ENCODE peak calls at places on chromosomes 1 and 21, in four cellular contexts. P, G, V and I are unnamed samples.

GRCh38 chr1:33455537-33456301 is 16.7 kb upstream of the ZSCAN20 start:
- DNase-seq in G (peak; percentile 29), P (peak; percentile 17), V (no peak), I (no peak)

GRCh38 chr21:29245104-29245643 is 53.5 kb upstream of the BACH1 start:
- DNase-seq in V (no peak), P (peak; percentile 50), G (no peak), I (no peak)

GRCh38 chr21:37658994-37659458 is 257.2 kb downstream of the KCNJ6 start:
- DNase-seq in G (no peak), P (no peak), V (no peak), I (no peak)

GRCh38 chr1:100834779-100835645 is 59.6 kb downstream of the EXTL2 start:
- DNase-seq in P (no peak), V (no peak), G (no peak), I (no peak)

GRCh38 chr1:26831059-26831458 is 4.6 kb downstream of the ZDHHC18 start:
- DNase-seq in G (no peak), V (no peak), P (no peak), I (no peak)

GRCh38 chr1:10950316-10951172 is 61.9 kb upstream of the TARDBP start:
- DNase-seq in P (no peak), G (no peak), V (no peak), I (no peak)

GRCh38 chr1:216686860-216687545 is 36.2 kb downstream of the ESRRG start:
- DNase-seq in V (no peak), G (no peak), P (no peak), I (no peak)

GRCh38 chr1:232973652-232974611 is 23.5 kb downstream of the NTPCR start:
- DNase-seq in G (no peak), P (no peak), V (no peak), I (no peak)

GRCh38 chr1:78114034-78114956 is 68.5 kb downstream of the GIPC2 start:
- DNase-seq in G (peak; percentile 48), P (peak; percentile 64), V (no peak), I (peak; percentile 83)

GRCh38 chr1:15691434-15692032 is 7.4 kb downstream of the PLEKHM2 start:
- DNase-seq in V (no peak), P (no peak), G (no peak), I (no peak)

GRCh38 chr1:15885269-15885668 is 37.8 kb downstream of the SPEN start:
- DNase-seq in P (no peak), G (no peak), V (no peak), I (no peak)

GRCh38 chr1:11518791-11519628 is 40.1 kb downstream of the DISP3 start:
- DNase-seq in V (no peak), P (no peak), G (no peak), I (no peak)

GRCh38 chr1:33456302-33456886 is 16.1 kb upstream of the ZSCAN20 start:
- DNase-seq in V (no peak), P (no peak), G (no peak), I (no peak)

GRCh38 chr1:223316082-223316481 is 47.9 kb downstream of the SUSD4 start:
- DNase-seq in P (no peak), G (no peak), V (no peak), I (no peak)

GRCh38 chr1:30914587-30914922 is 6.0 kb upstream of the SDC3 start:
- DNase-seq in G (no peak), V (no peak), P (no peak), I (no peak)

GRCh38 chr21:24208562-24209260 is 1398.6 kb downstream of the MRPL39 start:
- DNase-seq in P (no peak), V (no peak), G (no peak), I (no peak)

GRCh38 chr1:41525891-41526587 is 41.6 kb upstream of the EDN2 start:
- DNase-seq in G (no peak), V (no peak), P (no peak), I (no peak)

GRCh38 chr1:24793762-24794161 is 48.5 kb downstream of the CLIC4 start:
- DNase-seq in V (no peak), G (no peak), P (no peak), I (no peak)

GRCh38 chr21:41762236-41762635 is 4.6 kb downstream of the RIPK4 start:
- DNase-seq in P (no peak), G (no peak), V (no peak), I (no peak)

GRCh38 chr1:48619529-48619928 is 147.5 kb upstream of the SPATA6 start:
- DNase-seq in P (no peak), G (no peak), V (no peak), I (no peak)

GRCh38 chr1:202270871-202271326 is 70.8 kb downstream of the UBE2T start:
- DNase-seq in V (no peak), P (no peak), G (no peak), I (no peak)

GRCh38 chr1:81304187-81304586 is 496.5 kb upstream of the ADGRL2 start:
- DNase-seq in G (no peak), P (no peak), V (no peak), I (no peak)

GRCh38 chr1:212456166-212456528 is 23.4 kb downstream of the NENF start:
- DNase-seq in G (no peak), V (no peak), P (no peak), I (no peak)

GRCh38 chr1:67604778-67605177 is 80.2 kb upstream of the GADD45A start:
- DNase-seq in V (no peak), P (no peak), G (no peak), I (no peak)

GRCh38 chr1:212635141-212635601 is 26.6 kb downstream of the ATF3 start:
- DNase-seq in V (no peak), G (no peak), P (no peak), I (no peak)

GRCh38 chr1:32924881-32925344 is 23.7 kb upstream of the TMEM54 start:
- DNase-seq in P (no peak), V (no peak), G (no peak), I (peak; percentile 84)

GRCh38 chr21:46457801-46458314 is 833 bp upstream of the DIP2A start:
- DNase-seq in G (no peak), V (peak; percentile 67), P (peak; percentile 43), I (no peak)

GRCh38 chr1:117146570-117147340 is 25.2 kb upstream of the TRIM45 start:
- DNase-seq in G (no peak), V (no peak), P (no peak), I (no peak)

GRCh38 chr1:226608699-226609505 is 60.3 kb downstream of the STUM start:
- DNase-seq in V (peak; percentile 68), G (peak; percentile 72), P (peak; percentile 68), I (peak; percentile 77)

GRCh38 chr1:89525169-89525855 is 683 bp downstream of the LRRC8B start:
- DNase-seq in V (peak; percentile 75), P (peak; percentile 48), G (peak; percentile 39), I (no peak)

GRCh38 chr21:42384999-42385398 is 10.9 kb downstream of the TMPRSS3 start:
- DNase-seq in V (no peak), G (no peak), P (no peak), I (peak; percentile 62)

GRCh38 chr1:231990388-231990787 is 363.8 kb downstream of the DISC1 start:
- DNase-seq in V (no peak), P (no peak), G (no peak), I (no peak)

GRCh38 chr1:32180186-32181060 is 948 bp downstream of the TXLNA start:
- DNase-seq in G (peak; percentile 41), P (peak; percentile 46), V (peak; percentile 70), I (peak; percentile 79)

GRCh38 chr1:58395355-58395754 is 151.2 kb downstream of the OMA1 start:
- DNase-seq in G (no peak), V (no peak), P (no peak), I (no peak)

GRCh38 chr1:37989381-37989930 is 366 bp downstream of the SF3A3 start:
- DNase-seq in V (peak; percentile 73), G (peak; percentile 41), P (peak; percentile 48), I (peak; percentile 49)

GRCh38 chr1:34806396-34806795 is 13.6 kb downstream of the GJA4 start:
- DNase-seq in G (no peak), V (no peak), P (no peak), I (no peak)